ENCODE peak calls at places on chromosomes 4 and X, in ten cellular contexts. N is transverse colon; C is bronchial epithelial cell; F is left ventricle myocardium inferior; V is foreskin fibroblast; O is uterus; Y is activated CD8-positive, alpha-beta T cell treated with anti-CD3 and anti-CD28 coated beads for 36 hours; H is MCF 10A; J is Calu3; W is kidney epithelial cell. L is an unnamed sample.

GRCh38 chrX:63400340-63400739 is 49.2 kb upstream of the SPIN4 start:
- DNase-seq in N (no peak), C (no peak), F (no peak), V (no peak), O (no peak), Y (no peak), H (no peak), J (no peak), W (no peak), L (no peak)

GRCh38 chr4:120865985-120866384 is 56.5 kb downstream of the PRDM5 start:
- DNase-seq in N (no peak), C (peak; percentile 50), F (no peak), V (peak; percentile 49), O (no peak), Y (no peak), H (no peak), J (no peak), W (peak; percentile 86), L (no peak)

GRCh38 chr4:86967798-86968197 is 33.0 kb downstream of the AFF1 start:
- DNase-seq in N (no peak), C (peak; percentile 29), F (no peak), V (peak; percentile 41), O (no peak), Y (no peak), H (peak; percentile 34), J (no peak), W (no peak), L (no peak)

GRCh38 chr4:77007358-77008230 is 58.0 kb downstream of the SEPTIN11 start:
- DNase-seq in N (no peak), C (peak; percentile 72), F (no peak), V (peak; percentile 79), O (no peak), Y (peak; percentile 49), H (peak; percentile 63), J (peak; percentile 34), W (no peak), L (no peak)

GRCh38 chr4:20723019-20723418 is 22.8 kb downstream of the PACRGL start:
- DNase-seq in N (no peak), C (peak; percentile 65), F (no peak), V (peak; percentile 20), O (no peak), Y (no peak), H (peak; percentile 28), J (no peak), W (no peak), L (no peak)

GRCh38 chr4:136793848-136794247 is 738.4 kb downstream of the PCDH18 start:
- DNase-seq in N (no peak), C (no peak), F (no peak), V (peak; percentile 2), O (no peak), Y (no peak), H (no peak), J (no peak), W (no peak), L (no peak)

GRCh38 chr4:41661447-41662076 is 87.0 kb downstream of the PHOX2B start:
- DNase-seq in N (peak; percentile 54), C (peak; percentile 33), F (peak; percentile 56), V (peak; percentile 80), O (peak; percentile 24), Y (peak; percentile 64), H (peak; percentile 70), J (peak; percentile 56), W (no peak), L (peak; percentile 41)

GRCh38 chr4:42252315-42252714 is 99.9 kb upstream of the BEND4 start:
- DNase-seq in N (no peak), C (no peak), F (no peak), V (no peak), O (no peak), Y (no peak), H (no peak), J (no peak), W (no peak), L (no peak)

GRCh38 chr4:71184195-71184781 is 154.5 kb upstream of the SLC4A4 start:
- DNase-seq in N (peak; percentile 68), C (peak; percentile 65), F (no peak), V (peak; percentile 58), O (peak; percentile 26), Y (peak; percentile 71), H (peak; percentile 68), J (peak; percentile 26), W (no peak), L (no peak)

GRCh38 chrX:2401590-2402360 is 99.0 kb downstream of the DHRSX start:
- DNase-seq in N (no peak), C (peak; percentile 81), F (peak; percentile 50), V (peak; percentile 44), O (no peak), Y (no peak), H (peak; percentile 69), J (no peak), W (peak; percentile 74), L (no peak)

GRCh38 chr4:95167809-95168208 is 381.0 kb downstream of the UNC5C start:
- DNase-seq in N (no peak), C (no peak), F (no peak), V (no peak), O (no peak), Y (no peak), H (no peak), J (no peak), W (no peak), L (no peak)

GRCh38 chrX:121598356-121598755 is 550.9 kb downstream of the GLUD2 start:
- DNase-seq in N (no peak), C (peak; percentile 15), F (no peak), V (no peak), O (no peak), Y (no peak), H (no peak), J (peak; percentile 9), W (no peak), L (no peak)

GRCh38 chr4:82721819-82722423 is 76.7 kb downstream of the SCD5 start:
- DNase-seq in N (no peak), C (peak; percentile 26), F (peak; percentile 39), V (peak; percentile 37), O (no peak), Y (peak; percentile 48), H (peak; percentile 45), J (peak; percentile 58), W (no peak), L (no peak)

GRCh38 chr4:151678048-151678853 is 82.6 kb downstream of the GATB start:
- DNase-seq in N (no peak), C (no peak), F (no peak), V (no peak), O (no peak), Y (no peak), H (no peak), J (no peak), W (no peak), L (no peak)

GRCh38 chr4:10342866-10343265 is 114.4 kb downstream of the ZNF518B start:
- DNase-seq in N (no peak), C (no peak), F (no peak), V (no peak), O (no peak), Y (no peak), H (no peak), J (no peak), W (no peak), L (no peak)

GRCh38 chr4:98519268-98519993 is 139.0 kb downstream of the TSPAN5 start:
- DNase-seq in N (no peak), C (no peak), F (no peak), V (peak; percentile 54), O (peak; percentile 43), Y (no peak), H (no peak), J (no peak), W (no peak), L (no peak)

DNA sequence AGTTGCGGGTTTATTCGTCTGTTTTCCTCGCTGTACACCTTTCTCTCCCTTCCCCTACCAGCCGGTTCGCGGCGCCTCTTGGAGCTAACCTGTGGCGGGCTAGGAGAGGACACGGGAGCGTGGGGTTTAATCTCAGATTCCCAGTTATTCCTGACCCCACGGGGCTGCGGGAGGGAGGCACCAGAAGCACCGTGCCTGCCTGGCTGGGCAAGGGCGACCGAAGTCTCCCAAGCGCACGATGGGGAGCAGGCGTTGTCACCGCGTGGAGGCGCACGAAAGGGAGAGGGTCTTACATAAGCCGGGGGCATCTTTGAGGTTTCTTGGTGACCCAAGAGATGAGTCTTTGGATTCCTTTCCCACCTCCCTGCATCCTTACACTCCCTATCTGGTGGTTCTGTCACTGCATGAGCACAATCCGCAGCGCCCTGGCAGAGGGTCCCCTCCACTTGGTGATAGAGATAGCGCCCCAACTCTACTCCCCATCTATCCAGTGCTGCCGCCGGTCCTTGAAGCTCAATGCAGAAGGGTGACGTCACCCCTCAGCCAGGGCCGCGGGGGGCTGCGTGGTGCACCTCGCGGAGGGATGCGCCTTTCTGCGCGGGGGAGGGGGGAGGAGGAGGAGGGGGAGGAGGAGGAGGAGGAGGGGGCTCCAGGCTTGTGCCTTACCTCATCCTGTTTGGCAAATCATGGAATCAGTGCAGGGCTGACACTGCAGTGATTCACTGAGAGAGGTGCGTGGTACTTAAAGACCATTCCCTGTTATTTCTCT is 793 bp downstream of the TSPAN7 start:
- DNase-seq in N (peak; percentile 22), C (no peak), F (peak; percentile 16), V (peak; percentile 3), O (peak; percentile 71), Y (peak; percentile 18), H (no peak), J (no peak), W (no peak), L (no peak)
- TF ChIP-seq CTCF in N (no peak), C (no peak), F (no peak), V (no peak), O (no peak), Y (no peak), H (no peak), J (no peak), W (no peak), L (no peak)

DNA sequence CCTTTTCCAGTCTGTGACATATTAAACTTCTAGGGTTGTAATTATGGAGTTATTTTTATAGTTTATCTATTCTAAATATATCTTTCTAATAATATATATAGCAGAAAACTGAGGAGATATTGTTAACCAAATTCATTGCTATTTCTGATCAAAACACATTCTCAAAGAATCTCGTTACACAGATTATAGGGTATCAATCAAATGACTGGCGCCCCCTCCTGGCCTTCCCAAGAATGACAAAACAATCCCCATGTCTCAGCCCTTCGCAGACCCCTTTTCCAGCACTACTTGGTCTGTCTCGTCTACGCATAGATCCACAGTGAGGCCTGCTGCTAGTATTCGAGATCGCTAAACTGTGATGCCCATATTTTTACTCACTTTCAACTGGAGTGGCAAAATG is 209.3 kb downstream of the GPC3 start:
- DNase-seq in N (peak; percentile 9), C (peak; percentile 0), F (peak; percentile 19), V (peak; percentile 16), O (no peak), Y (peak; percentile 68), H (peak; percentile 34), J (no peak), W (no peak), L (peak; percentile 28)
- TF ChIP-seq CTCF in N (peak; percentile 33), C (peak; percentile 35), F (peak; percentile 49), V (peak; percentile 30), O (no peak), Y (peak; percentile 52), H (peak; percentile 57), J (peak; percentile 50), W (peak; percentile 30), L (no peak)

GRCh38 chrX:8042304-8042703 is 115.1 kb upstream of the PNPLA4 start:
- DNase-seq in N (no peak), C (peak; percentile 53), F (no peak), V (no peak), O (no peak), Y (no peak), H (peak; percentile 27), J (no peak), W (no peak), L (no peak)
- TF ChIP-seq CTCF in N (no peak), C (peak; percentile 33), F (no peak), V (no peak), O (no peak), Y (no peak), H (peak; percentile 17), J (no peak), W (peak; percentile 25), L (no peak)

GRCh38 chr4:158209825-158210807 is at the start of gene TMEM144:
- DNase-seq in N (peak; percentile 92), C (peak; percentile 85), F (peak; percentile 91), V (peak; percentile 94), O (peak; percentile 91), Y (peak; percentile 77), H (peak; percentile 93), J (peak; percentile 87), W (peak; percentile 78), L (peak; percentile 76)
- TF ChIP-seq CTCF in N (no peak), C (peak; percentile 14), F (peak; percentile 34), V (peak; percentile 5), O (peak; percentile 23), Y (no peak), H (no peak), J (no peak), W (peak; percentile 21), L (no peak)

L was measured in omental fat pad.